ENCODE peak calls at places on chromosome 14, in nine cellular contexts. One of them, this sample, is unnamed.

GRCh38 chr14:35406811-35407630 is 2.5 kb upstream of the NFKBIA start:
- DNase-seq in dorsolateral prefrontal cortex: no peak
- DNase-seq in endothelial cell of umbilical vein: peak; percentile 64
- DNase-seq in uterus: peak; percentile 59
- DNase-seq in astrocyte: peak; percentile 38
- DNase-seq in fibroblast of mammary gland: peak; percentile 81
- DNase-seq in CD8-positive, alpha-beta T cell: no peak
- DNase-seq in left ventricle myocardium inferior: no peak
- DNase-seq in GM06990: no peak
- DNase-seq in this sample: no peak

GRCh38 chr14:65156568-65157366 is 54.5 kb upstream of the MAX start:
- DNase-seq in dorsolateral prefrontal cortex: no peak
- DNase-seq in endothelial cell of umbilical vein: no peak
- DNase-seq in uterus: peak; percentile 65
- DNase-seq in astrocyte: peak; percentile 76
- DNase-seq in fibroblast of mammary gland: peak; percentile 96
- DNase-seq in CD8-positive, alpha-beta T cell: no peak
- DNase-seq in left ventricle myocardium inferior: no peak
- DNase-seq in GM06990: peak; percentile 49
- DNase-seq in this sample: no peak

GRCh38 chr14:92325835-92326234 is 2.9 kb downstream of the SLC24A4 start:
- DNase-seq in dorsolateral prefrontal cortex: no peak
- DNase-seq in endothelial cell of umbilical vein: no peak
- DNase-seq in uterus: no peak
- DNase-seq in astrocyte: no peak
- DNase-seq in fibroblast of mammary gland: no peak
- DNase-seq in CD8-positive, alpha-beta T cell: no peak
- DNase-seq in left ventricle myocardium inferior: no peak
- DNase-seq in GM06990: no peak
- DNase-seq in this sample: no peak

GRCh38 chr14:93132472-93133065 is 16.8 kb upstream of the ITPK1 start:
- DNase-seq in dorsolateral prefrontal cortex: peak; percentile 28
- DNase-seq in endothelial cell of umbilical vein: peak; percentile 52
- DNase-seq in uterus: no peak
- DNase-seq in astrocyte: peak; percentile 7
- DNase-seq in fibroblast of mammary gland: peak; percentile 56
- DNase-seq in CD8-positive, alpha-beta T cell: no peak
- DNase-seq in left ventricle myocardium inferior: no peak
- DNase-seq in GM06990: no peak
- DNase-seq in this sample: no peak

GRCh38 chr14:72699433-72699832 is 194.5 kb downstream of the DPF3 start:
- DNase-seq in dorsolateral prefrontal cortex: no peak
- DNase-seq in endothelial cell of umbilical vein: no peak
- DNase-seq in uterus: no peak
- DNase-seq in astrocyte: no peak
- DNase-seq in fibroblast of mammary gland: no peak
- DNase-seq in CD8-positive, alpha-beta T cell: no peak
- DNase-seq in left ventricle myocardium inferior: no peak
- DNase-seq in GM06990: no peak
- DNase-seq in this sample: no peak

GRCh38 chr14:69573841-69574265 is 818 bp downstream of the CCDC177 start:
- DNase-seq in dorsolateral prefrontal cortex: peak; percentile 23
- DNase-seq in endothelial cell of umbilical vein: no peak
- DNase-seq in uterus: no peak
- DNase-seq in astrocyte: no peak
- DNase-seq in fibroblast of mammary gland: no peak
- DNase-seq in CD8-positive, alpha-beta T cell: no peak
- DNase-seq in left ventricle myocardium inferior: no peak
- DNase-seq in GM06990: no peak
- DNase-seq in this sample: no peak

GRCh38 chr14:89503458-89503996 is 86.5 kb upstream of the FOXN3 start:
- DNase-seq in dorsolateral prefrontal cortex: no peak
- DNase-seq in endothelial cell of umbilical vein: no peak
- DNase-seq in uterus: no peak
- DNase-seq in astrocyte: no peak
- DNase-seq in fibroblast of mammary gland: no peak
- DNase-seq in CD8-positive, alpha-beta T cell: no peak
- DNase-seq in left ventricle myocardium inferior: no peak
- DNase-seq in GM06990: no peak
- DNase-seq in this sample: no peak

GRCh38 chr14:75459099-75459741 is 31.4 kb downstream of the JDP2 start:
- DNase-seq in dorsolateral prefrontal cortex: no peak
- DNase-seq in endothelial cell of umbilical vein: no peak
- DNase-seq in uterus: no peak
- DNase-seq in astrocyte: no peak
- DNase-seq in fibroblast of mammary gland: no peak
- DNase-seq in CD8-positive, alpha-beta T cell: no peak
- DNase-seq in left ventricle myocardium inferior: peak; percentile 62
- DNase-seq in GM06990: no peak
- DNase-seq in this sample: no peak

GRCh38 chr14:92487513-92488133 is 26.0 kb upstream of the RIN3 start:
- DNase-seq in dorsolateral prefrontal cortex: no peak
- DNase-seq in endothelial cell of umbilical vein: no peak
- DNase-seq in uterus: no peak
- DNase-seq in astrocyte: no peak
- DNase-seq in fibroblast of mammary gland: no peak
- DNase-seq in CD8-positive, alpha-beta T cell: no peak
- DNase-seq in left ventricle myocardium inferior: no peak
- DNase-seq in GM06990: no peak
- DNase-seq in this sample: no peak

GRCh38 chr14:65846469-65846868 is 433.9 kb downstream of the FUT8 start:
- DNase-seq in dorsolateral prefrontal cortex: no peak
- DNase-seq in endothelial cell of umbilical vein: no peak
- DNase-seq in uterus: no peak
- DNase-seq in astrocyte: no peak
- DNase-seq in fibroblast of mammary gland: no peak
- DNase-seq in CD8-positive, alpha-beta T cell: no peak
- DNase-seq in left ventricle myocardium inferior: no peak
- DNase-seq in GM06990: no peak
- DNase-seq in this sample: no peak

GRCh38 chr14:101196051-101196450 is 292.5 kb upstream of the RTL1 start:
- DNase-seq in dorsolateral prefrontal cortex: no peak
- DNase-seq in endothelial cell of umbilical vein: no peak
- DNase-seq in uterus: peak; percentile 10
- DNase-seq in astrocyte: no peak
- DNase-seq in fibroblast of mammary gland: no peak
- DNase-seq in CD8-positive, alpha-beta T cell: no peak
- DNase-seq in left ventricle myocardium inferior: no peak
- DNase-seq in GM06990: no peak
- DNase-seq in this sample: no peak

GRCh38 chr14:33914676-33915516 is 36.0 kb downstream of the EGLN3 start:
- DNase-seq in dorsolateral prefrontal cortex: no peak
- DNase-seq in endothelial cell of umbilical vein: peak; percentile 86
- DNase-seq in uterus: peak; percentile 40
- DNase-seq in astrocyte: peak; percentile 85
- DNase-seq in fibroblast of mammary gland: peak; percentile 74
- DNase-seq in CD8-positive, alpha-beta T cell: no peak
- DNase-seq in left ventricle myocardium inferior: no peak
- DNase-seq in GM06990: no peak
- DNase-seq in this sample: no peak

GRCh38 chr14:37340353-37340752 is 142.6 kb downstream of the MIPOL1 start:
- DNase-seq in dorsolateral prefrontal cortex: no peak
- DNase-seq in endothelial cell of umbilical vein: no peak
- DNase-seq in uterus: no peak
- DNase-seq in astrocyte: no peak
- DNase-seq in fibroblast of mammary gland: no peak
- DNase-seq in CD8-positive, alpha-beta T cell: no peak
- DNase-seq in left ventricle myocardium inferior: no peak
- DNase-seq in GM06990: no peak
- DNase-seq in this sample: no peak
- TF ChIP-seq CTCF in dorsolateral prefrontal cortex: no peak
- TF ChIP-seq CTCF in endothelial cell of umbilical vein: no peak
- TF ChIP-seq CTCF in uterus: no peak
- TF ChIP-seq CTCF in astrocyte: no peak
- TF ChIP-seq CTCF in fibroblast of mammary gland: peak; percentile 13
- TF ChIP-seq CTCF in CD8-positive, alpha-beta T cell: no peak
- TF ChIP-seq CTCF in left ventricle myocardium inferior: no peak
- TF ChIP-seq CTCF in GM06990: no peak
- TF ChIP-seq CTCF in this sample: no peak

GRCh38 chr14:99029916-99030305 is 242.1 kb downstream of the BCL11B start:
- DNase-seq in dorsolateral prefrontal cortex: no peak
- DNase-seq in endothelial cell of umbilical vein: no peak
- DNase-seq in uterus: no peak
- DNase-seq in astrocyte: no peak
- DNase-seq in fibroblast of mammary gland: no peak
- DNase-seq in CD8-positive, alpha-beta T cell: no peak
- DNase-seq in left ventricle myocardium inferior: no peak
- DNase-seq in GM06990: no peak
- DNase-seq in this sample: no peak

GRCh38 chr14:99030436-99030835 is 241.6 kb downstream of the BCL11B start:
- DNase-seq in dorsolateral prefrontal cortex: no peak
- DNase-seq in endothelial cell of umbilical vein: no peak
- DNase-seq in uterus: no peak
- DNase-seq in astrocyte: no peak
- DNase-seq in fibroblast of mammary gland: no peak
- DNase-seq in CD8-positive, alpha-beta T cell: no peak
- DNase-seq in left ventricle myocardium inferior: no peak
- DNase-seq in GM06990: no peak
- DNase-seq in this sample: no peak

GRCh38 chr14:99028041-99028440 is 244.0 kb downstream of the BCL11B start:
- DNase-seq in dorsolateral prefrontal cortex: no peak
- DNase-seq in endothelial cell of umbilical vein: no peak
- DNase-seq in uterus: no peak
- DNase-seq in astrocyte: no peak
- DNase-seq in fibroblast of mammary gland: no peak
- DNase-seq in CD8-positive, alpha-beta T cell: no peak
- DNase-seq in left ventricle myocardium inferior: no peak
- DNase-seq in GM06990: no peak
- DNase-seq in this sample: no peak

GRCh38 chr14:99028521-99028920 is 243.5 kb downstream of the BCL11B start:
- DNase-seq in dorsolateral prefrontal cortex: no peak
- DNase-seq in endothelial cell of umbilical vein: no peak
- DNase-seq in uterus: no peak
- DNase-seq in astrocyte: no peak
- DNase-seq in fibroblast of mammary gland: no peak
- DNase-seq in CD8-positive, alpha-beta T cell: no peak
- DNase-seq in left ventricle myocardium inferior: no peak
- DNase-seq in GM06990: no peak
- DNase-seq in this sample: no peak

GRCh38 chr14:99029150-99029915 is 242.7 kb downstream of the BCL11B start:
- DNase-seq in dorsolateral prefrontal cortex: no peak
- DNase-seq in endothelial cell of umbilical vein: no peak
- DNase-seq in uterus: no peak
- DNase-seq in astrocyte: no peak
- DNase-seq in fibroblast of mammary gland: no peak
- DNase-seq in CD8-positive, alpha-beta T cell: no peak
- DNase-seq in left ventricle myocardium inferior: no peak
- DNase-seq in GM06990: no peak
- DNase-seq in this sample: no peak
- TF ChIP-seq CTCF in dorsolateral prefrontal cortex: no peak
- TF ChIP-seq CTCF in endothelial cell of umbilical vein: no peak
- TF ChIP-seq CTCF in uterus: no peak
- TF ChIP-seq CTCF in astrocyte: no peak
- TF ChIP-seq CTCF in fibroblast of mammary gland: no peak
- TF ChIP-seq CTCF in CD8-positive, alpha-beta T cell: no peak
- TF ChIP-seq CTCF in left ventricle myocardium inferior: no peak
- TF ChIP-seq CTCF in GM06990: no peak
- TF ChIP-seq CTCF in this sample: no peak

DNA sequence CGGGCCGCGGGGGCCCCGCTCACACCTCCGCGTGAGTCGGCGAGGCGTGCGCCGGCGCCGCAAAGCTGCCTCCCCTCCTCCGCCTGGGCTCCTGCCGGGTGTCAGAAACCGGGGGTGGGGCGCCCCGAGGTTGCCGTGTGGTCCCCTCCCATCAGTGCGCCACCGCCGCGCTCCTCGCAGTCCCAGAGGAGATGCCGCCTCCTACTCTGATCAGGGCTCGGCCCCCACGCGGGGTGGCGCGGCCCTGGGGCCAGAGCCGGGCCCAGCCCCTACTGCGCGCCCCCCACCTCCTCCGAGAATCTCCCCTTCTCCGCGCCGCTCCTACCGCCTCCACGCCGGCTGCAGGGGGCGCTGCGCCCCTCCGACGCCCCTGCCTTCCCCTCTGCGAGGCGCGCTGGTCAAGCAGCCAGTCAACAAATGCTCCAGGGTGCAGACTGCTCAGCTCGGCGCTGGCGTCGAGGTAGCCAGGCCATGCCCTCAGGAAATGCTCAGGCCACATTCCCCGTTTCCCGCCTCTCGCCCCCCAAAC is 467 bp upstream of the JAG2 start:
- DNase-seq in dorsolateral prefrontal cortex: no peak
- DNase-seq in endothelial cell of umbilical vein: peak; percentile 81
- DNase-seq in uterus: no peak
- DNase-seq in astrocyte: no peak
- DNase-seq in fibroblast of mammary gland: no peak
- DNase-seq in CD8-positive, alpha-beta T cell: no peak
- DNase-seq in left ventricle myocardium inferior: no peak
- DNase-seq in GM06990: peak; percentile 45
- DNase-seq in this sample: no peak
- TF ChIP-seq CTCF in dorsolateral prefrontal cortex: peak; percentile 42
- TF ChIP-seq CTCF in endothelial cell of umbilical vein: peak; percentile 92
- TF ChIP-seq CTCF in uterus: peak; percentile 35
- TF ChIP-seq CTCF in astrocyte: no peak
- TF ChIP-seq CTCF in fibroblast of mammary gland: peak; percentile 23
- TF ChIP-seq CTCF in CD8-positive, alpha-beta T cell: peak; percentile 53
- TF ChIP-seq CTCF in left ventricle myocardium inferior: peak; percentile 65
- TF ChIP-seq CTCF in GM06990: peak; percentile 52
- TF ChIP-seq CTCF in this sample: no peak

DNA sequence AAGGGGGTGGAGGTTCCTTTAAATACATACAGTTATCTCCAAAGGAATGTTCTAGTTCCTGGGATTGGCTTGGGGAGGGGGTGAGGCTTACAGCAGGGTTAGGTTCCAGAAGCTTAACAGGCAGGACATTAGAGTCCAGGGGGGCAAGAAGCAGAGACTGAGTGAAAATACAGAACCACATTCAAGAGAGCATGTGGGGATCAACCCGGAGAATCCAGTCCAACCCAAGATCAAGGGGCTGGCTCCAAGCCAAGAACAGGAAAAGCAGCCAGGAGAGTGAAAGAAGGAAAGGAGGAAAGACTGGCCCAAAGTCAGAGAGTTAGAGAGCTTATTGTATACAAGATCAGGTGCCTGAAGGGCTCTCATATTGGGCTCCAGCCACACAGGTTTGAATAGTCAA is 190.3 kb upstream of the CDKN3 start:
- DNase-seq in dorsolateral prefrontal cortex: no peak
- DNase-seq in endothelial cell of umbilical vein: peak; percentile 26
- DNase-seq in uterus: no peak
- DNase-seq in astrocyte: no peak
- DNase-seq in fibroblast of mammary gland: no peak
- DNase-seq in CD8-positive, alpha-beta T cell: no peak
- DNase-seq in left ventricle myocardium inferior: no peak
- DNase-seq in GM06990: no peak
- DNase-seq in this sample: no peak
- TF ChIP-seq CTCF in dorsolateral prefrontal cortex: no peak
- TF ChIP-seq CTCF in endothelial cell of umbilical vein: no peak
- TF ChIP-seq CTCF in uterus: no peak
- TF ChIP-seq CTCF in astrocyte: no peak
- TF ChIP-seq CTCF in fibroblast of mammary gland: no peak
- TF ChIP-seq CTCF in CD8-positive, alpha-beta T cell: no peak
- TF ChIP-seq CTCF in left ventricle myocardium inferior: no peak
- TF ChIP-seq CTCF in GM06990: no peak
- TF ChIP-seq CTCF in this sample: no peak

DNA sequence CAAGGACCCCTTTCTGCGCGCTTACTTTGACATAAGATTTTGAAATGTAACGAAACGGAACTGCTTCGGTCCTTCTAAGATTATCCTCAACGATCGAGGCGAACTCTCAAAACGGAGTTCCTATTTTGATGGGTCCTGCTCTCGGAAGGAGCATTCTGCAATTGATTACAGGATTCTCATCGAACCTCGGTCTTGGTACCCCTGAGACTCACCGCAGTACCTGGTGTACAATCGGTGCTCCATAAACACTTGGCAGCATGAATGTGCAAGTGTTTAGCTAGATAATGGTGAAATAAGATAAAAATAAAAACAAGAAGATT is 530 bp upstream of the NEMF start:
- DNase-seq in dorsolateral prefrontal cortex: no peak
- DNase-seq in endothelial cell of umbilical vein: no peak
- DNase-seq in uterus: no peak
- DNase-seq in astrocyte: no peak
- DNase-seq in fibroblast of mammary gland: no peak
- DNase-seq in CD8-positive, alpha-beta T cell: no peak
- DNase-seq in left ventricle myocardium inferior: no peak
- DNase-seq in GM06990: no peak
- DNase-seq in this sample: no peak
- TF ChIP-seq CTCF in dorsolateral prefrontal cortex: no peak
- TF ChIP-seq CTCF in endothelial cell of umbilical vein: no peak
- TF ChIP-seq CTCF in uterus: no peak
- TF ChIP-seq CTCF in astrocyte: no peak
- TF ChIP-seq CTCF in fibroblast of mammary gland: no peak
- TF ChIP-seq CTCF in CD8-positive, alpha-beta T cell: no peak
- TF ChIP-seq CTCF in left ventricle myocardium inferior: no peak
- TF ChIP-seq CTCF in GM06990: no peak
- TF ChIP-seq CTCF in this sample: no peak